ENCODE peak calls at places on chromosomes 6 and 20, in five cellular contexts. A is naive thymus-derived CD4-positive, alpha-beta T cell; O is brain microvascular endothelial cell; F is mesenteric fat pad; C is stimulated activated CD4-positive, alpha-beta T cell treated with anti-CD3 and anti-CD28 coated beads, Interleukin-4, amount 100 ng/mL, for 48 hours. J is an unnamed sample.

GRCh38 chr6:32082951-32083350 is 26.2 kb downstream of the TNXB start:
- DNase-seq in F (no peak), C (no peak), O (peak), A (no peak), J (no peak)

GRCh38 chr20:1718604-1719384 is 61.2 kb upstream of the SIRPG start:
- DNase-seq in A (no peak), C (no peak), O (peak), F (no peak), J (no peak)

GRCh38 chr20:24650091-24650490 is 180.7 kb downstream of the SYNDIG1 start:
- DNase-seq in C (no peak), O (no peak), A (no peak), F (no peak), J (no peak)

GRCh38 chr6:5030596-5031136 is 26.8 kb upstream of the RPP40 start:
- DNase-seq in C (peak), F (no peak), O (peak), A (peak), J (peak)

GRCh38 chr6:16042751-16043150 is 86.1 kb upstream of the MYLIP start:
- DNase-seq in O (no peak), A (no peak), C (no peak), F (no peak), J (no peak)

GRCh38 chr20:22320245-22320915 is 264.0 kb downstream of the FOXA2 start:
- DNase-seq in O (no peak), C (no peak), A (no peak), F (no peak), J (no peak)

GRCh38 chr20:36086767-36087166 is 67.8 kb upstream of the EPB41L1 start:
- DNase-seq in F (no peak), A (no peak), O (no peak), C (no peak), J (no peak)

GRCh38 chr20:63939061-63939935 is 16.9 kb downstream of the UCKL1 start:
- DNase-seq in F (no peak), O (no peak), A (peak), C (no peak), J (no peak)

GRCh38 chr20:63314015-63314471 is 21.1 kb downstream of the COL20A1 start:
- DNase-seq in A (no peak), O (no peak), C (no peak), F (no peak), J (no peak)

GRCh38 chr6:137493218-137494038 is 766 bp downstream of the OLIG3 start:
- DNase-seq in O (no peak), C (no peak), A (peak), F (no peak), J (no peak)

GRCh38 chr20:36004045-36004444 is 35.7 kb downstream of the CNBD2 start:
- DNase-seq in O (no peak), A (no peak), C (no peak), F (peak), J (no peak)

GRCh38 chr6:52503344-52503747 is 73.5 kb downstream of the TRAM2 start:
- DNase-seq in C (no peak), O (no peak), F (no peak), A (no peak), J (no peak)

GRCh38 chr20:61965606-61966491 is 99.8 kb downstream of the TAF4 start:
- DNase-seq in F (peak), A (no peak), C (no peak), O (no peak), J (no peak)

GRCh38 chr6:99189823-99190721 is 159.4 kb downstream of the FAXC start:
- DNase-seq in C (no peak), O (no peak), A (no peak), F (no peak), J (peak)

GRCh38 chr20:5864873-5865582 is 85.3 kb downstream of the TRMT6 start:
- DNase-seq in C (no peak), A (no peak), F (no peak), O (peak), J (no peak)

GRCh38 chr6:166656269-166657206 is 29.5 kb upstream of the RPS6KA2 start:
- DNase-seq in F (no peak), O (no peak), C (no peak), A (no peak), J (no peak)

GRCh38 chr6:71333700-71334099 is 45.1 kb downstream of the OGFRL1 start:
- DNase-seq in C (no peak), F (no peak), A (no peak), O (peak), J (no peak)

GRCh38 chr20:19628570-19629134 is 129.4 kb upstream of the RIN2 start:
- DNase-seq in O (peak), A (peak), F (no peak), C (peak), J (peak)

GRCh38 chr6:134217516-134218140 is 100.3 kb downstream of the SGK1 start:
- DNase-seq in O (no peak), C (no peak), A (no peak), F (no peak), J (no peak)

GRCh38 chr6:157641837-157642236 is 181.2 kb upstream of the SNX9 start:
- DNase-seq in O (no peak), A (no peak), F (no peak), C (no peak), J (no peak)

GRCh38 chr6:57316581-57317059 is 810 bp upstream of the PRIM2 start:
- DNase-seq in C (peak), O (peak), F (no peak), A (peak), J (peak)

GRCh38 chr6:39107641-39108040 is 7.3 kb downstream of the SAYSD1 start:
- DNase-seq in A (no peak), O (no peak), C (no peak), F (no peak), J (no peak)

GRCh38 chr6:117317261-117317660 is 51.9 kb downstream of the VGLL2 start:
- DNase-seq in O (peak), F (no peak), C (no peak), A (no peak), J (no peak)